ENCODE peak calls at places on chromosomes 5 and 9, in eight cellular contexts. T, I, D, Y, W, K, R and G are unnamed samples.

GRCh38 chr5:93192107-93192506 is 388.9 kb downstream of the NR2F1-AS1 start:
- DNase-seq in T (no peak), I (peak), D (no peak), Y (peak), W (no peak), K (no peak), R (no peak), G (peak)

GRCh38 chr9:92716557-92716956 is 46.6 kb upstream of the IPPK start:
- DNase-seq in T (peak), I (peak), D (peak), Y (peak), W (peak), K (peak), R (peak), G (no peak)

GRCh38 chr5:142322747-142323479 is 1.9 kb downstream of the SPRY4 start:
- DNase-seq in T (no peak), I (peak), D (no peak), Y (peak), W (no peak), K (peak), R (no peak), G (peak)

GRCh38 chr5:150227606-150228273 is 37.9 kb downstream of the SLC6A7 start:
- DNase-seq in T (no peak), I (peak), D (no peak), Y (peak), W (no peak), K (peak), R (no peak), G (peak)

GRCh38 chr5:133746834-133747233 is 134.5 kb upstream of the FSTL4 start:
- DNase-seq in T (no peak), I (no peak), D (no peak), Y (no peak), W (no peak), K (peak), R (no peak), G (no peak)

GRCh38 chr9:133862585-133863041 is 124.5 kb upstream of the SARDH start:
- DNase-seq in T (no peak), I (no peak), D (no peak), Y (no peak), W (no peak), K (no peak), R (no peak), G (no peak)

GRCh38 chr5:72412283-72413055 is 92.3 kb downstream of the PTCD2 start:
- DNase-seq in T (no peak), I (peak), D (no peak), Y (peak), W (no peak), K (no peak), R (no peak), G (peak)

GRCh38 chr5:96595300-96596090 is 66.7 kb upstream of the CAST start:
- DNase-seq in T (no peak), I (no peak), D (no peak), Y (peak), W (no peak), K (peak), R (no peak), G (no peak)

GRCh38 chr5:115549154-115549553 is 4.6 kb upstream of the FEM1C start:
- DNase-seq in T (no peak), I (no peak), D (no peak), Y (peak), W (no peak), K (no peak), R (no peak), G (no peak)

GRCh38 chr5:52947208-52947607 is 41.9 kb upstream of the ITGA2 start:
- DNase-seq in T (no peak), I (no peak), D (no peak), Y (no peak), W (no peak), K (no peak), R (no peak), G (peak)

GRCh38 chr5:112492291-112492690 is 73.2 kb upstream of the EPB41L4A start:
- DNase-seq in T (no peak), I (peak), D (peak), Y (peak), W (no peak), K (peak), R (no peak), G (peak)

GRCh38 chr5:156121834-156122386 is 205.1 kb upstream of the SGCD start:
- DNase-seq in T (no peak), I (no peak), D (no peak), Y (no peak), W (no peak), K (no peak), R (no peak), G (no peak)

GRCh38 chr9:126791406-126792230 is 13.2 kb upstream of the ZBTB43 start:
- DNase-seq in T (no peak), I (peak), D (no peak), Y (peak), W (no peak), K (no peak), R (no peak), G (peak)

GRCh38 chr9:34633851-34634550 is 3.6 kb downstream of the SIGMAR1 start:
- DNase-seq in T (peak), I (peak), D (peak), Y (peak), W (peak), K (peak), R (peak), G (peak)

GRCh38 chr5:132812949-132813598 is at the start of gene SOWAHA:
- DNase-seq in T (no peak), I (peak), D (no peak), Y (no peak), W (no peak), K (peak), R (no peak), G (no peak)

GRCh38 chr5:159814810-159815585 is 101.3 kb upstream of the ADRA1B start:
- DNase-seq in T (no peak), I (no peak), D (no peak), Y (peak), W (no peak), K (no peak), R (no peak), G (no peak)

GRCh38 chr5:154714271-154714986 is 40.7 kb upstream of the LARP1 start:
- DNase-seq in T (no peak), I (peak), D (no peak), Y (no peak), W (no peak), K (no peak), R (no peak), G (no peak)

GRCh38 chr5:44332360-44332971 is 56.8 kb downstream of the FGF10 start:
- DNase-seq in T (no peak), I (no peak), D (no peak), Y (peak), W (no peak), K (no peak), R (no peak), G (peak)

GRCh38 chr5:106331415-106331814 is 1339.3 kb downstream of the EFNA5 start:
- DNase-seq in T (no peak), I (peak), D (no peak), Y (peak), W (no peak), K (no peak), R (no peak), G (peak)

GRCh38 chr5:10293907-10294662 is 13.6 kb downstream of the CMBL start:
- DNase-seq in T (no peak), I (no peak), D (no peak), Y (peak), W (no peak), K (no peak), R (no peak), G (no peak)

GRCh38 chr5:76983468-76983867 is 30.6 kb downstream of the CRHBP start:
- DNase-seq in T (no peak), I (peak), D (no peak), Y (peak), W (no peak), K (no peak), R (no peak), G (no peak)

GRCh38 chr9:113409481-113409880 is 994 bp downstream of the POLE3 start:
- DNase-seq in T (no peak), I (no peak), D (no peak), Y (no peak), W (no peak), K (no peak), R (no peak), G (no peak)

GRCh38 chr9:92671323-92671722 is 1.4 kb upstream of the IPPK start:
- DNase-seq in T (no peak), I (peak), D (no peak), Y (peak), W (no peak), K (peak), R (no peak), G (peak)

GRCh38 chr5:128074171-128074570 is 9.4 kb upstream of the SLC12A2 start:
- DNase-seq in T (no peak), I (no peak), D (no peak), Y (no peak), W (no peak), K (no peak), R (no peak), G (no peak)